ENCODE peak calls at places on chromosomes 6 and 20, in four cellular contexts. R, T, J and O are unnamed samples.

GRCh38 chr6:28353356-28353755 is 3.6 kb downstream of the ZKSCAN3 start:
- DNase-seq in R (peak; percentile 48), T (no peak), J (no peak), O (no peak)

GRCh38 chr6:130752292-130752691 is 74.9 kb upstream of the SMLR1 start:
- DNase-seq in T (no peak), R (no peak), J (no peak), O (no peak)

GRCh38 chr20:63578224-63579016 is 4.4 kb upstream of the HELZ2 start:
- DNase-seq in R (no peak), T (no peak), J (no peak), O (no peak)

GRCh38 chr6:34277763-34278112 is 28.9 kb upstream of the SMIM29 start:
- DNase-seq in T (no peak), R (no peak), J (no peak), O (no peak)

GRCh38 chr6:21381336-21381963 is 212.1 kb upstream of the SOX4 start:
- DNase-seq in R (no peak), T (peak; percentile 94), J (no peak), O (no peak)

GRCh38 chr6:145025488-145025887 is 709.8 kb downstream of the EPM2A start:
- DNase-seq in J (no peak), R (no peak), T (peak; percentile 77), O (no peak)

GRCh38 chr6:130853555-130854183 is 26.5 kb downstream of the SMLR1 start:
- DNase-seq in R (no peak), T (peak; percentile 88), J (no peak), O (no peak)

GRCh38 chr6:144582939-144583613 is 297.9 kb downstream of the UTRN start:
- DNase-seq in R (peak; percentile 61), J (peak; percentile 53), T (no peak), O (no peak)

GRCh38 chr6:113363866-113364265 is 493.3 kb upstream of the MARCKS start:
- DNase-seq in R (no peak), T (no peak), J (no peak), O (no peak)

GRCh38 chr20:36101201-36101600 is 53.3 kb upstream of the EPB41L1 start:
- DNase-seq in J (no peak), R (no peak), T (no peak), O (no peak)

GRCh38 chr20:23078994-23079364 is 7.1 kb downstream of the CD93 start:
- DNase-seq in J (peak; percentile 70), R (peak; percentile 63), T (peak; percentile 16), O (no peak)

GRCh38 chr20:24470031-24470781 is 777 bp downstream of the SYNDIG1 start:
- DNase-seq in J (peak; percentile 82), T (no peak), R (no peak), O (no peak)

GRCh38 chr6:85592044-85592443 is 1.6 kb downstream of the SNX14 start:
- DNase-seq in J (no peak), T (no peak), R (no peak), O (no peak)

GRCh38 chr6:54267798-54268197 is 40.4 kb upstream of the TINAG start:
- DNase-seq in R (peak; percentile 6), J (no peak), T (peak; percentile 67), O (peak; percentile 65)

GRCh38 chr6:70310063-70310694 is 7.3 kb upstream of the COL9A1 start:
- DNase-seq in T (peak; percentile 33), J (no peak), R (peak; percentile 66), O (peak; percentile 54)

GRCh38 chr6:168056892-168057527 is 22.0 kb downstream of the FRMD1 start:
- DNase-seq in T (no peak), R (no peak), J (no peak), O (no peak)

GRCh38 chr20:19726126-19726525 is 31.9 kb upstream of the RIN2 start:
- DNase-seq in R (no peak), J (no peak), T (no peak), O (peak; percentile 13)

GRCh38 chr20:49633643-49634042 is 65.7 kb upstream of the PTGIS start:
- DNase-seq in J (no peak), R (no peak), T (no peak), O (no peak)

GRCh38 chr6:33655155-33655554 is 34.0 kb downstream of the ITPR3 start:
- DNase-seq in T (no peak), J (no peak), R (no peak), O (no peak)

GRCh38 chr20:58084966-58085365 is 143.5 kb downstream of the ANKRD60 start:
- DNase-seq in R (no peak), J (peak; percentile 16), T (no peak), O (peak; percentile 12)

GRCh38 chr20:9088556-9088955 is 19.7 kb downstream of the PLCB4 start:
- DNase-seq in R (no peak), T (no peak), J (no peak), O (no peak)

GRCh38 chr6:36743538-36744441 is 46.2 kb downstream of the RAB44 start:
- DNase-seq in T (no peak), R (no peak), J (no peak), O (no peak)

GRCh38 chr6:56047931-56048520 is 172.6 kb upstream of the BMP5 start:
- DNase-seq in T (no peak), J (no peak), R (no peak), O (peak; percentile 71)

GRCh38 chr6:27503436-27504030 is 30.6 kb upstream of the ZNF184 start:
- DNase-seq in T (peak; percentile 82), J (peak; percentile 96), R (peak; percentile 92), O (peak; percentile 83)

GRCh38 chr6:80214436-80215022 is 108.1 kb downstream of the BCKDHB start:
- DNase-seq in T (peak; percentile 29), J (no peak), R (peak; percentile 65), O (peak; percentile 62)

GRCh38 chr6:25054469-25054868 is 118.7 kb upstream of the RIPOR2 start:
- DNase-seq in T (no peak), R (no peak), J (no peak), O (peak; percentile 46)

GRCh38 chr20:56630086-56630493 is 984 bp downstream of the TFAP2C start:
- DNase-seq in J (peak; percentile 91), R (peak; percentile 7), T (no peak), O (no peak)

GRCh38 chr20:50754420-50754819 is 23.0 kb downstream of the PARD6B start:
- DNase-seq in R (no peak), J (no peak), T (no peak), O (no peak)

GRCh38 chr6:26553739-26554668 is 15.8 kb downstream of the HMGN4 start:
- DNase-seq in R (peak; percentile 93), J (peak; percentile 92), T (peak; percentile 81), O (peak; percentile 93)

GRCh38 chr6:137043710-137044365 is 927 bp downstream of the IL20RA start:
- DNase-seq in J (no peak), T (no peak), R (no peak), O (peak; percentile 39)

GRCh38 chr6:142728910-142729481 is 216.0 kb downstream of the HIVEP2 start:
- DNase-seq in R (no peak), J (no peak), T (no peak), O (peak; percentile 95)

GRCh38 chr6:76162811-76163210 is 90.3 kb upstream of the IMPG1 start:
- DNase-seq in J (no peak), T (no peak), R (no peak), O (no peak)

GRCh38 chr6:109795994-109796555 is 105.0 kb downstream of the FIG4 start:
- DNase-seq in R (no peak), J (no peak), T (no peak), O (peak; percentile 52)

GRCh38 chr6:109804020-109804419 is 112.9 kb downstream of the FIG4 start:
- DNase-seq in R (no peak), T (no peak), J (no peak), O (no peak)

GRCh38 chr6:109800771-109801170 is 109.7 kb downstream of the FIG4 start:
- DNase-seq in T (no peak), R (no peak), J (no peak), O (no peak)

GRCh38 chr6:109801794-109802193 is 110.7 kb downstream of the FIG4 start:
- DNase-seq in J (no peak), T (no peak), R (peak; percentile 5), O (no peak)

DNA sequence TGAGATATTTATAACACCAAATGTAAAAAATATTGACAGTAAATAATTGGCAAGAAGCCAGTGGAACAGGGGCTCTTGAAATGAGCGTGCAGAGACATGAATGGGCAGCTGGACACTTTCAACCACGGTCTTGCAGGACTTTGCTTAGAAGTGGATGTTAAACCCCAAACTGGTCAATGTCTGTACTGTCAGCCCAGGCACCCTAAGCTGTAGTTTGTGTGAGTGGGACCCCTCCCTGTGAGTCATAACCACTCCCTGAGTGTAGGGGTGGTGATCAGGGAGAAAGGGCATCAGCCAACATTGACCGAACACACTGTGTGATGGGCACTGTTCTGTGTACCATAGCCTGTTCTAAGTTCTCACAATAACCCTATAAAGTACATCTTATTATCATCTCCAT is 108.6 kb downstream of the FIG4 start:
- DNase-seq in T (no peak), R (no peak), J (no peak), O (no peak)
- H2AFZ ChIP-seq in T (no peak overlapping the region), R (no peak overlapping the region), J (no peak overlapping the region), O (no peak overlapping the region)

GRCh38 chr20:14724465-14724864 is 387.1 kb upstream of the FLRT3 start:
- DNase-seq in T (no peak), R (no peak), J (no peak), O (no peak)

GRCh38 chr20:14724036-14724435 is 386.6 kb upstream of the FLRT3 start:
- DNase-seq in T (no peak), J (no peak), R (no peak), O (no peak)

GRCh38 chr20:14721926-14722325 is 384.5 kb upstream of the FLRT3 start:
- DNase-seq in T (no peak), J (no peak), R (no peak), O (no peak)

GRCh38 chr20:14720251-14720650 is 382.8 kb upstream of the FLRT3 start:
- DNase-seq in R (no peak), J (no peak), T (no peak), O (peak; percentile 19)

DNA sequence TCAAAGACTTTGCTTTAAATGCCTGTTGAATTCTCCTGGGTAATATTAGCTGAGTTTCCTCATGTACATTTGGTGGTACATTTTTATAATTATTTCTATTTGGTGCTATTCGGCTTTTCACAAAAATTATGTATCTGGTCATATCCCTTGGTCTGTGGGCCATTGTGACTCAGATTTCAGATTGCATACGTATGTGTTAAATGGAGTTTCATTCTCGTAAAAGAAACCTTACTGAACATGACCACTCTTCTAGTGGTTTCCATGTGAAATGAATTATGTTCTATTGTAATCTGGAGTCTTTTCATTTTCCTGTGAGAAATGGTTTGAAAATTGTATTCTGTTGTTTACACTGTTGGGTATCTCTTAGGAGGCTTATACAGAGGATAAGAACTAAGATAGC is 386.2 kb upstream of the FLRT3 start:
- DNase-seq in J (no peak), T (no peak), R (no peak), O (no peak)
- H3K4me1 ChIP-seq in J (no peaks in the 10 kb centered on the region), T (no peaks in the 10 kb centered on the region), R (no peaks in the 10 kb centered on the region), O (no peaks in the 10 kb centered on the region)

GRCh38 chr20:3660262-3661059 is 2.7 kb downstream of the GFRA4 start:
- DNase-seq in R (no peak), T (no peak), J (no peak), O (no peak)
- TF ChIP-seq JUN in R (no peak), T (no peak), J (no peak), O (no peak)

DNA sequence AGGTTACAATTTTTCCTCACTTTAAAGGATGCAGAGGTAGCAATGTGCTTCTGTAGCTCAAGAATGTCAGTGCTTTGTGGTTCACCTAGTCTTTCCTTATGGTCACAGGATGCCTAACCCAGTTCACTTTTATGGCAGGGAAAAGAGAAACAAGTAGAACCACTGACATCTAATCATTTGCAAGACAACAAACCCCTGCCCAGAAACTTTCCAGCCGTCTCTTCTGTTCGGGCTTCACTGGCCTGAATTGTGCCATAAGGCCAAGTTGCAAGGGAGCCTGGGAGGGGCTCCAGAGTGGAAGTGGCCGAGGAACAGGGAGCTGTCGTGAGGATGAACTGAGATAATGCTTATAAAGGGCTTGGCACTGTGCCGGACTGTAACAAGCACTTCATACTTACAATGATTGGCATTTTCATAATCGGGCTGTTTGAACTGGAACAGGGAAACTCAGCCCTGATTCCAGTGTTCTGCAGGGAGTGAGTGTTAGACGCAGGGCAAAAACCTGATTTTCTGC is 212.6 kb downstream of the BCAS1 start:
- DNase-seq in R (peak; percentile 47), J (no peak), T (no peak), O (peak; percentile 27)
- H2AFZ ChIP-seq in R (peak overlapping the region; percentile 77), J (no peak overlapping the region), T (peak overlapping the region; percentile 88), O (peak overlapping the region; percentile 94)